ENCODE peak calls at places on chromosomes 3 and 15, in seven cellular contexts. W is A549, J is IMR-90, R is K562, E is H1, Q is GM12878, I is HepG2. P is an unnamed sample.

GRCh38 chr15:67383903-67384302 is 129.3 kb downstream of the IQCH start:
- DNase-seq in R (no peak), Q (no peak), J (peak), E (no peak), W (no peak), I (no peak), P (no peak)

GRCh38 chr15:60773255-60773654 is 294.3 kb upstream of the ICE2 start:
- DNase-seq in E (no peak), J (no peak), I (no peak), R (no peak), Q (no peak), W (no peak), P (no peak)

GRCh38 chr3:30113906-30114305 is 492.5 kb upstream of the TGFBR2 start:
- DNase-seq in I (no peak), Q (no peak), J (no peak), W (no peak), E (no peak), R (no peak), P (no peak)

GRCh38 chr15:98000249-98001203 is 40.0 kb downstream of the ARRDC4 start:
- DNase-seq in J (no peak), Q (no peak), R (no peak), I (no peak), W (no peak), E (no peak), P (no peak)

GRCh38 chr3:123926396-123926795 is 34.6 kb downstream of the CCDC14 start:
- DNase-seq in R (no peak), I (no peak), J (no peak), E (no peak), Q (no peak), W (no peak), P (no peak)

GRCh38 chr3:191254098-191254873 is 55.2 kb downstream of the OSTN start:
- DNase-seq in Q (no peak), I (no peak), J (no peak), E (no peak), R (no peak), W (no peak), P (no peak)

GRCh38 chr15:28133281-28133680 is 34.2 kb upstream of the OCA2 start:
- DNase-seq in Q (no peak), E (no peak), J (peak), I (no peak), R (no peak), W (no peak), P (no peak)

GRCh38 chr3:16427309-16427965 is 86.1 kb downstream of the RFTN1 start:
- DNase-seq in I (no peak), J (peak), R (no peak), Q (no peak), E (no peak), W (no peak), P (no peak)

GRCh38 chr3:170410428-170411029 is 8.1 kb upstream of the CLDN11 start:
- DNase-seq in Q (no peak), E (no peak), W (peak), J (no peak), I (no peak), R (peak), P (peak)
- TF ChIP-seq CEBPB in Q (no peak), E (no peak), W (no peak), J (no peak), I (no peak), R (no peak), P (no peak)

DNA sequence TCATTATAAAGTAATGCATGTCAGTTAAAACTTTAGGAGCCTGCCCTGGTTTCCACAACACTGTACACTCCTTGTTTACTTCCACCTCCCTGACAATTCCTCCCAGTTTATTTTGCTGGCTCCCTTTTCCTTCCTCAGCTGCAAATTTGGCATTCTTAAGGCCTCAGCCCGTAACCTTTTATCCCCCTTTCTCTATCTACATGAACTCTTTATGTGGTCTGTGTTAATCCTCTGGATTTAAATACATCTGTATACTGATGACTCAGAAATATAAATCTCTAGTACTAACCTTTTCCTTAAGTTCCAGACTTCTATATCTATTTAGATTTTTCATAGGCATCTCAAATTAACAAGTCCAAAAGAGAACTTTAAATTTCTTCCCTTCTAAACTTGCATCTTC is 143.6 kb downstream of the OTOL1 start:
- DNase-seq in W (no peak), R (no peak), I (no peak), J (no peak), E (no peak), Q (no peak), P (no peak)
- TF ChIP-seq CEBPB in W (no peak), R (no peak), I (no peak), J (no peak), E (no peak), Q (no peak), P (no peak)

DNA sequence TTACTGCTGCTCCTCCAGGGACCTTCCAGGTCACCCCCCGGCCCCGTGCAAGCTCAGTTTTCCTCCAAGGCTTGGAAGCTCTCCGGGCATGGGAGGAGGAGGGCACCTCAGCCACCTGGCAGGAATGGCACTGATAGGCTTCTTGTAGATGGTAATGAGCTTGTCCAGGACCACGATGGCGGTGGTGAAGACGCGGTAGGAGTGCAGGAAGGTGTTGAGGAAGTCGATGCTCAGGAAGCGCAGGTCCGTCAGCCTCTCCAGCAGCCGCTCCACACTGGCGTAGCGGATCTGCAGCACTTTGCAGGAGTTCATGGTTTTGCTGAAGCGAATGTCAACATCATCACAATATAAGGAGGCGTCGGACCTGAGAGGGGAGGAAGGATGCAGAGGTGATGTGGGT is 61.2 kb upstream of the CTSH start:
- DNase-seq in R (no peak), Q (no peak), W (no peak), I (no peak), J (no peak), E (no peak), P (no peak)
- TF ChIP-seq CEBPB in R (no peak), Q (no peak), W (no peak), I (no peak), J (no peak), E (no peak), P (no peak)

GRCh38 chr3:80190051-80190450 is 422.3 kb upstream of the ROBO1 start:
- DNase-seq in I (no peak), R (no peak), E (no peak), Q (no peak), W (no peak), J (peak), P (no peak)
- TF ChIP-seq CEBPB in I (no peak), R (no peak), E (no peak), Q (no peak), W (no peak), J (no peak), P (no peak)

DNA sequence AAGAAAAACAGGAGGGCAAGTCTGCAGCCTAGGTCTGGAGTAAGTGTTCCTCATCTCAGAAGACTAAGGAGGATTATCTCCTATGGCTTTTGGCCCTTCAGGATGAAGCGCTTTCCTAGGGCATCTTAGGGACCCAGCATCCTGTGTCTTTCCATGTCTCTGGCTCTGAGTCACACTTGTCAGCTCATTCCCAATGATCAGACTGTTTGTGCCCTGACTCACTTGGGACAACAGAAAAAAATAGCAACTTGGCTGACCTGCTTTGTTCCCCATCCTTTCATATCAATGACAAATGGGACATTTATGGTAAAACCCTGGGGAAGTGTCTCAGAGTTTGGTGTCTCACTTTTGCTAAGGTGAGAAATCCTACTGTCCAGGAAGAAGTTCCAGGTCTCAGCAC is 76.2 kb upstream of the OXTR start:
- DNase-seq in I (no peak), W (peak), R (no peak), J (peak), E (no peak), Q (no peak), P (no peak)
- TF ChIP-seq CEBPB in I (no peak), W (no peak), R (no peak), J (no peak), E (no peak), Q (no peak), P (no peak)

DNA sequence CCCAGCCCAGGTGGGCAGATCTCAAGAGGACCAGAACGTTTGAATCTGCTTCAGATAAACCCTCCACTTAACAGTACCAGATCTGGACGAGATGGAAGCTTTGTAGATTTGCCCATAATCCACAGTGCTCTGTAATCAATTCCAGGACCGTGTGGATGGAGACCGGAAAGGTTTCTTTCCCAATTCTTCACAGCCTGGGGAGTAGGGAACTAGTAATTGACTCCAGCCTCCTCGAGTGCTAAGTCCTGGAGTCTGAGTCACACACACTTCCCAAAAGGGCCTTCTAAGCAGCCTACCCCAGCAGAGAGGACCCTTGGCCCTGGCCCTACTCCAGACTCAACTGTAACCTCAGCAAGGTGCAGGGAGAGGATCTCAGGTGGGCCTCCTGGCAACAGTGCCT is 56.1 kb upstream of the TSEN2 start:
- DNase-seq in W (no peak), J (no peak), R (no peak), E (no peak), Q (no peak), I (no peak), P (no peak)
- TF ChIP-seq CEBPB in W (no peak), J (no peak), R (no peak), E (no peak), Q (no peak), I (no peak), P (no peak)

DNA sequence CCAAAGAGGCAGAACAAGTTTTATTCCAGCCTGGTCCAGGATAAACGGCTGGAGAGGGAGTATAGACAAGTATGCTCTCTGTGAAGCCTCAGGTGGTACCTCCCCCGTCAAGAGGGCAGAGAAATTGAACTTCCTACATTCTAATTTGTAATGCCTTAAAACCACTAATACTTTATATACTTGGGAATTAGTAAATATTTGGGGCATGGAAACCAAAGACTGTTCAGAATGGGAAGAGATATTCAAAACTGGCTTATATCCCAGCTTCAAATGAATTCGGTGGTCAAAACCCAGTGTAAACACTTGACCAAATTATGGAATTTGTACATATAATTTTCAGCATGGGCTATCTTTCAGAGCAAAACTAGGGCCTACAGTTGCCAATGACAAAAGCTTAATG is 122.6 kb downstream of the FBN1 start:
- DNase-seq in I (no peak), R (no peak), J (peak), Q (no peak), W (no peak), E (no peak), P (no peak)
- TF ChIP-seq CEBPB in I (no peak), R (no peak), J (no peak), Q (no peak), W (no peak), E (no peak), P (no peak)